ENCODE peak calls at places on chromosomes 3 and 15, in ten cellular contexts. One of them, this sample, is unnamed.

GRCh38 chr3:46909535-46910161 is 32.1 kb downstream of the PTH1R start:
- DNase-seq in PC-3: peak; percentile 87
- DNase-seq in breast epithelium: peak; percentile 81
- DNase-seq in fibroblast of lung: peak; percentile 82
- DNase-seq in adrenal gland: peak; percentile 89
- DNase-seq in cardiac muscle cell: peak; percentile 88
- DNase-seq in uterus: peak; percentile 83
- DNase-seq in body of pancreas: peak; percentile 86
- DNase-seq in A549: peak; percentile 88
- DNase-seq in HCT116: peak; percentile 51
- DNase-seq in this sample: peak; percentile 92

GRCh38 chr3:123799544-123800351 is 84.4 kb downstream of the MYLK start:
- DNase-seq in fibroblast of lung: peak; percentile 84
- DNase-seq in cardiac muscle cell: peak; percentile 32
- DNase-seq in uterus: peak; percentile 39
- DNase-seq in PC-3: no peak
- DNase-seq in breast epithelium: no peak
- DNase-seq in adrenal gland: no peak
- DNase-seq in A549: peak; percentile 38
- DNase-seq in body of pancreas: no peak
- DNase-seq in HCT116: no peak
- DNase-seq in this sample: peak; percentile 66

GRCh38 chr3:44323341-44323955 is 15.1 kb upstream of the TCAIM start:
- DNase-seq in breast epithelium: no peak
- DNase-seq in cardiac muscle cell: peak; percentile 83
- DNase-seq in fibroblast of lung: peak; percentile 80
- DNase-seq in uterus: peak; percentile 63
- DNase-seq in HCT116: peak; percentile 46
- DNase-seq in body of pancreas: peak; percentile 78
- DNase-seq in adrenal gland: peak; percentile 85
- DNase-seq in PC-3: peak; percentile 80
- DNase-seq in A549: peak; percentile 2
- DNase-seq in this sample: peak; percentile 67

GRCh38 chr3:38039101-38039898 is at the start of gene DLEC1:
- DNase-seq in cardiac muscle cell: peak; percentile 74
- DNase-seq in PC-3: no peak
- DNase-seq in fibroblast of lung: peak; percentile 53
- DNase-seq in uterus: peak; percentile 52
- DNase-seq in HCT116: no peak
- DNase-seq in breast epithelium: peak; percentile 65
- DNase-seq in adrenal gland: peak; percentile 52
- DNase-seq in body of pancreas: peak; percentile 58
- DNase-seq in A549: no peak
- DNase-seq in this sample: peak; percentile 45

GRCh38 chr3:64554086-64554920 is 133.5 kb downstream of the ADAMTS9 start:
- DNase-seq in breast epithelium: no peak
- DNase-seq in adrenal gland: no peak
- DNase-seq in body of pancreas: no peak
- DNase-seq in fibroblast of lung: peak; percentile 87
- DNase-seq in HCT116: no peak
- DNase-seq in cardiac muscle cell: no peak
- DNase-seq in PC-3: no peak
- DNase-seq in uterus: no peak
- DNase-seq in A549: no peak
- DNase-seq in this sample: no peak

GRCh38 chr3:10331320-10331719 is 10.4 kb upstream of the SEC13 start:
- DNase-seq in HCT116: no peak
- DNase-seq in fibroblast of lung: no peak
- DNase-seq in adrenal gland: no peak
- DNase-seq in body of pancreas: no peak
- DNase-seq in breast epithelium: no peak
- DNase-seq in A549: no peak
- DNase-seq in PC-3: no peak
- DNase-seq in cardiac muscle cell: no peak
- DNase-seq in uterus: no peak
- DNase-seq in this sample: no peak

GRCh38 chr3:188151438-188151837 is 2.5 kb upstream of the LPP start:
- DNase-seq in breast epithelium: no peak
- DNase-seq in PC-3: no peak
- DNase-seq in fibroblast of lung: peak; percentile 19
- DNase-seq in HCT116: no peak
- DNase-seq in uterus: no peak
- DNase-seq in A549: no peak
- DNase-seq in adrenal gland: no peak
- DNase-seq in body of pancreas: no peak
- DNase-seq in cardiac muscle cell: no peak
- DNase-seq in this sample: no peak

GRCh38 chr3:52063026-52063723 is 6.8 kb upstream of the DUSP7 start:
- DNase-seq in breast epithelium: no peak
- DNase-seq in body of pancreas: no peak
- DNase-seq in HCT116: no peak
- DNase-seq in PC-3: no peak
- DNase-seq in uterus: no peak
- DNase-seq in adrenal gland: no peak
- DNase-seq in cardiac muscle cell: no peak
- DNase-seq in fibroblast of lung: no peak
- DNase-seq in A549: no peak
- DNase-seq in this sample: peak; percentile 76

GRCh38 chr15:72902245-72902928 is 118.8 kb upstream of the ADPGK start:
- DNase-seq in breast epithelium: peak; percentile 60
- DNase-seq in body of pancreas: peak; percentile 40
- DNase-seq in HCT116: no peak
- DNase-seq in PC-3: no peak
- DNase-seq in cardiac muscle cell: peak; percentile 92
- DNase-seq in uterus: peak; percentile 40
- DNase-seq in adrenal gland: peak; percentile 23
- DNase-seq in fibroblast of lung: peak; percentile 85
- DNase-seq in A549: no peak
- DNase-seq in this sample: peak; percentile 77

GRCh38 chr3:2876362-2876761 is 233.8 kb downstream of the IL5RA start:
- DNase-seq in HCT116: no peak
- DNase-seq in cardiac muscle cell: no peak
- DNase-seq in uterus: no peak
- DNase-seq in body of pancreas: no peak
- DNase-seq in A549: no peak
- DNase-seq in fibroblast of lung: no peak
- DNase-seq in breast epithelium: no peak
- DNase-seq in PC-3: no peak
- DNase-seq in adrenal gland: no peak
- DNase-seq in this sample: no peak

GRCh38 chr3:37453393-37454391 is 279.3 kb upstream of the LRRFIP2 start:
- DNase-seq in uterus: peak; percentile 29
- DNase-seq in HCT116: no peak
- DNase-seq in PC-3: no peak
- DNase-seq in A549: no peak
- DNase-seq in cardiac muscle cell: peak; percentile 20
- DNase-seq in adrenal gland: peak; percentile 88
- DNase-seq in breast epithelium: peak; percentile 58
- DNase-seq in fibroblast of lung: peak; percentile 16
- DNase-seq in body of pancreas: peak; percentile 46
- DNase-seq in this sample: peak; percentile 69

GRCh38 chr3:150545419-150546225 is 674 bp downstream of the SERP1 start:
- DNase-seq in body of pancreas: peak; percentile 55
- DNase-seq in fibroblast of lung: peak; percentile 24
- DNase-seq in breast epithelium: no peak
- DNase-seq in uterus: no peak
- DNase-seq in A549: no peak
- DNase-seq in adrenal gland: peak; percentile 24
- DNase-seq in HCT116: no peak
- DNase-seq in cardiac muscle cell: peak; percentile 13
- DNase-seq in PC-3: peak; percentile 38
- DNase-seq in this sample: no peak

DNA sequence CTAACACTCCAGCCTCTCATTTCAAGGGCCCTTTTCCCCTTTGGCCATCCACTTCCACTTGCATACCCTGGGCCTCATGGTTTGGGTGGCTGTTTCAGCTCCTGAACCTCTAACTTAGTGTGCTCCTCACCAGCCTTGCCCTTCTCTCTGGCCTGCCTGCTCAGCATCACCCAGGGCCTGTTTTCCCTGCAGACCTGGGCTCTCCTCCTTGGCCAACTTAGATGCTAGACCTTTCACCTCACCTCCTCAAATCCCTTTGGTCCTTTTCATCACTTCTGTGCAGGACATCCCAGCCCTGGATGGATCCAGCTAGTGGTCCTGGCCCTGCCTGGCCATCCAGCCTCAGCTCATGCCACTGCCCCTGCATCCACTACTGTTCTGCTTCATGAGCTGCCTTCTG is 95.4 kb downstream of the CACNA1D start:
- DNase-seq in HCT116: no peak
- DNase-seq in uterus: no peak
- DNase-seq in cardiac muscle cell: no peak
- DNase-seq in body of pancreas: no peak
- DNase-seq in PC-3: no peak
- DNase-seq in adrenal gland: no peak
- DNase-seq in breast epithelium: no peak
- DNase-seq in A549: no peak
- DNase-seq in fibroblast of lung: no peak
- DNase-seq in this sample: no peak
- TF ChIP-seq CTCF in HCT116: no peak
- TF ChIP-seq CTCF in uterus: no peak
- TF ChIP-seq CTCF in cardiac muscle cell: no peak
- TF ChIP-seq CTCF in body of pancreas: no peak
- TF ChIP-seq CTCF in PC-3: no peak
- TF ChIP-seq CTCF in adrenal gland: no peak
- TF ChIP-seq CTCF in breast epithelium: no peak
- TF ChIP-seq CTCF in A549: no peak
- TF ChIP-seq CTCF in fibroblast of lung: no peak
- TF ChIP-seq CTCF in this sample: no peak

GRCh38 chr15:40506964-40507571 is 36.3 kb downstream of the CHST14 start:
- DNase-seq in A549: peak; percentile 79
- DNase-seq in breast epithelium: peak; percentile 64
- DNase-seq in cardiac muscle cell: peak; percentile 82
- DNase-seq in fibroblast of lung: peak; percentile 72
- DNase-seq in HCT116: peak; percentile 57
- DNase-seq in uterus: peak; percentile 80
- DNase-seq in PC-3: peak; percentile 87
- DNase-seq in body of pancreas: peak; percentile 85
- DNase-seq in adrenal gland: peak; percentile 86
- DNase-seq in this sample: peak; percentile 95
- H3K4me3 ChIP-seq in A549: peak overlapping the region; percentile 14
- H3K4me3 ChIP-seq in breast epithelium: peak overlapping the region; percentile 56
- H3K4me3 ChIP-seq in cardiac muscle cell: no peak overlapping the region
- H3K4me3 ChIP-seq in fibroblast of lung: peak overlapping the region; percentile 43
- H3K4me3 ChIP-seq in HCT116: peak overlapping the region; percentile 18
- H3K4me3 ChIP-seq in uterus: no peak overlapping the region
- H3K4me3 ChIP-seq in PC-3: peak overlapping the region; percentile 59
- H3K4me3 ChIP-seq in body of pancreas: no peak overlapping the region
- H3K4me3 ChIP-seq in adrenal gland: no peak overlapping the region
- H3K4me3 ChIP-seq in this sample: peak overlapping the region; percentile 18

DNA sequence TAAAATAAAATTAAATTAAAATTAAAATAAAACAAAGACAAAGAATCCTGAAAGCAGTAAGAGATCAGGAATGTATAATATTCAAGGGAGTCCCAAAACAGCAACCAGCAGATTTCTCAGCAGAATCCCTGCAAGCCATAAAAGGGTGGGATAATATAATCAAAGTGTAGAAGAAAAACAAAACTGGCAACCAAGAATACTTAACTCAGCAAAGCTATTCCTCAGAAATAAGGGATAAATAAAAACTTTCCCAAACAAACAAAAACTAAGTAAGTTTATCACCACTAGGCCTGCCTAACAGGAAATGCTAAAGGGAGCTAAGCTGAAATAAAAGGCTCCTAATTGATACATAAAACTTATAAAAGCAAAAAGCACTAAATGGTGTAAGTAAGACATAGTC is 29.8 kb downstream of the THBS1 start:
- DNase-seq in body of pancreas: no peak
- DNase-seq in cardiac muscle cell: no peak
- DNase-seq in fibroblast of lung: no peak
- DNase-seq in HCT116: no peak
- DNase-seq in breast epithelium: no peak
- DNase-seq in adrenal gland: no peak
- DNase-seq in uterus: no peak
- DNase-seq in PC-3: no peak
- DNase-seq in A549: no peak
- DNase-seq in this sample: no peak
- H3K9me3 ChIP-seq in body of pancreas: peaks cover 7% of the 10 kb centered on the region
- H3K9me3 ChIP-seq in cardiac muscle cell: no peaks in the 10 kb centered on the region
- H3K9me3 ChIP-seq in fibroblast of lung: no peaks in the 10 kb centered on the region
- H3K9me3 ChIP-seq in HCT116: no peaks in the 10 kb centered on the region
- H3K9me3 ChIP-seq in breast epithelium: peaks cover 35% of the 10 kb centered on the region
- H3K9me3 ChIP-seq in adrenal gland: no peaks in the 10 kb centered on the region
- H3K9me3 ChIP-seq in uterus: peaks cover 15% of the 10 kb centered on the region
- H3K9me3 ChIP-seq in PC-3: peaks cover 5% of the 10 kb centered on the region
- H3K9me3 ChIP-seq in A549: peaks cover 4% of the 10 kb centered on the region
- H3K9me3 ChIP-seq in this sample: peaks cover 4% of the 10 kb centered on the region

GRCh38 chr3:133659806-133660205 is 1.9 kb downstream of the TOPBP1 start:
- DNase-seq in A549: no peak
- DNase-seq in HCT116: no peak
- DNase-seq in body of pancreas: no peak
- DNase-seq in uterus: no peak
- DNase-seq in fibroblast of lung: no peak
- DNase-seq in adrenal gland: no peak
- DNase-seq in cardiac muscle cell: no peak
- DNase-seq in breast epithelium: no peak
- DNase-seq in PC-3: no peak
- DNase-seq in this sample: no peak

GRCh38 chr3:133661454-133662255 is at the start of gene TOPBP1:
- DNase-seq in body of pancreas: peak; percentile 74
- DNase-seq in fibroblast of lung: peak; percentile 59
- DNase-seq in uterus: peak; percentile 75
- DNase-seq in breast epithelium: peak; percentile 79
- DNase-seq in cardiac muscle cell: peak; percentile 73
- DNase-seq in PC-3: peak; percentile 72
- DNase-seq in adrenal gland: peak; percentile 75
- DNase-seq in HCT116: peak; percentile 48
- DNase-seq in A549: peak; percentile 73
- DNase-seq in this sample: peak; percentile 88

GRCh38 chr3:133667118-133667517 is 5.4 kb upstream of the TOPBP1 start:
- DNase-seq in cardiac muscle cell: no peak
- DNase-seq in HCT116: no peak
- DNase-seq in PC-3: no peak
- DNase-seq in adrenal gland: no peak
- DNase-seq in breast epithelium: no peak
- DNase-seq in fibroblast of lung: no peak
- DNase-seq in A549: no peak
- DNase-seq in uterus: no peak
- DNase-seq in body of pancreas: no peak
- DNase-seq in this sample: no peak

GRCh38 chr3:133663569-133664313 is 2.0 kb upstream of the TOPBP1 start:
- DNase-seq in adrenal gland: peak; percentile 14
- DNase-seq in body of pancreas: peak; percentile 36
- DNase-seq in breast epithelium: no peak
- DNase-seq in PC-3: peak; percentile 66
- DNase-seq in A549: peak; percentile 61
- DNase-seq in cardiac muscle cell: peak; percentile 69
- DNase-seq in uterus: no peak
- DNase-seq in HCT116: peak; percentile 63
- DNase-seq in fibroblast of lung: peak; percentile 56
- DNase-seq in this sample: peak; percentile 47

DNA sequence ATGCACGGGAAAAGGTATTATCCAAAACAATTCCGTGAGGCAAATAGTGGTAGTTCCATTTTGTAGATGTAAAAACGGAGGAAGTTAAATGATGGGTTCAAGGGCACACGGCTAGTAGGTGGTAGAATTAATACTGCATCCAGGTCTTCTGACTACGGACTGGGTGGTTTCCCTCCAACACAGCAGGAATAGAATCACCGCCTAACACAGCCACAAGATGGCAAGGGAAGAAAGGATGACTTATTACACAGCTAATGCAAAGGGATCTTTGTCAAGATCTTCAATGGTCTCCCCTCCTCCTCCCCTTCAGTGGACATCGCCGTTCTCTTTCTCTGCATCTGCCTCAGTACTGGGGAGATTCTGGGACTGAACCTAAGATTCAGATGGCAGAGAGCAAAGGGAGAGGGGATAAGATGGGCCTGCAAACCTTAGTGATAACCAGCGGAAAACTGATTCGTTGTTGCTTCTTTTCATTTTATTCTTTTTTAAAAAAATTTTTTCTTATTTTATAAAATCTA is 574 bp upstream of the TOPBP1 start:
- DNase-seq in HCT116: no peak
- DNase-seq in breast epithelium: no peak
- DNase-seq in uterus: no peak
- DNase-seq in cardiac muscle cell: peak; percentile 31
- DNase-seq in PC-3: peak; percentile 23
- DNase-seq in A549: no peak
- DNase-seq in body of pancreas: no peak
- DNase-seq in fibroblast of lung: peak; percentile 17
- DNase-seq in adrenal gland: no peak
- DNase-seq in this sample: peak; percentile 30
- TF ChIP-seq CTCF in HCT116: no peak
- TF ChIP-seq CTCF in breast epithelium: no peak
- TF ChIP-seq CTCF in uterus: no peak
- TF ChIP-seq CTCF in cardiac muscle cell: no peak
- TF ChIP-seq CTCF in PC-3: peak; percentile 16
- TF ChIP-seq CTCF in A549: no peak
- TF ChIP-seq CTCF in body of pancreas: no peak
- TF ChIP-seq CTCF in fibroblast of lung: no peak
- TF ChIP-seq CTCF in adrenal gland: no peak
- TF ChIP-seq CTCF in this sample: peak; percentile 22

This sample was measured in WERI-Rb-1.